ENCODE peak calls at places on chromosomes 3 and 15, in five cellular contexts. One of them, this sample, is unnamed.

GRCh38 chr3:126109860-126110235 is 25.9 kb upstream of the SLC41A3 start:
- DNase-seq in H9: no peak
- DNase-seq in Calu3: no peak
- DNase-seq in BJ: no peak
- DNase-seq in OCI-LY7: no peak
- DNase-seq in this sample: no peak

GRCh38 chr3:38084019-38084968 is 45.3 kb downstream of the DLEC1 start:
- DNase-seq in H9: no peak
- DNase-seq in OCI-LY7: peak
- DNase-seq in Calu3: peak
- DNase-seq in BJ: no peak
- DNase-seq in this sample: peak

GRCh38 chr3:30319713-30320112 is 286.7 kb upstream of the TGFBR2 start:
- DNase-seq in H9: peak
- DNase-seq in BJ: no peak
- DNase-seq in Calu3: peak
- DNase-seq in OCI-LY7: peak
- DNase-seq in this sample: peak

GRCh38 chr3:162641869-162642350 is 1145.3 kb downstream of the OTOL1 start:
- DNase-seq in H9: no peak
- DNase-seq in OCI-LY7: no peak
- DNase-seq in Calu3: no peak
- DNase-seq in BJ: no peak
- DNase-seq in this sample: no peak

GRCh38 chr3:127083778-127084355 is 101.0 kb downstream of the PLXNA1 start:
- DNase-seq in BJ: no peak
- DNase-seq in Calu3: no peak
- DNase-seq in H9: no peak
- DNase-seq in OCI-LY7: no peak
- DNase-seq in this sample: no peak

GRCh38 chr3:159911011-159911663 is 77.5 kb upstream of the IL12A start:
- DNase-seq in Calu3: peak
- DNase-seq in BJ: no peak
- DNase-seq in OCI-LY7: no peak
- DNase-seq in H9: no peak
- DNase-seq in this sample: no peak

GRCh38 chr3:37814547-37814946 is 47.1 kb upstream of the CTDSPL start:
- DNase-seq in BJ: no peak
- DNase-seq in OCI-LY7: peak
- DNase-seq in H9: no peak
- DNase-seq in Calu3: no peak
- DNase-seq in this sample: no peak

GRCh38 chr3:157856078-157856939 is 249.9 kb downstream of the SHOX2 start:
- DNase-seq in OCI-LY7: no peak
- DNase-seq in H9: no peak
- DNase-seq in Calu3: no peak
- DNase-seq in BJ: no peak
- DNase-seq in this sample: no peak

GRCh38 chr3:110624571-110624970 is 447.0 kb upstream of the NECTIN3 start:
- DNase-seq in BJ: no peak
- DNase-seq in OCI-LY7: no peak
- DNase-seq in H9: no peak
- DNase-seq in Calu3: no peak
- DNase-seq in this sample: no peak

GRCh38 chr3:127458698-127459097 is 131.8 kb downstream of the TPRA1 start:
- DNase-seq in OCI-LY7: peak
- DNase-seq in BJ: no peak
- DNase-seq in Calu3: peak
- DNase-seq in H9: peak
- DNase-seq in this sample: peak

GRCh38 chr3:133136114-133137041 is 98.2 kb downstream of the TMEM108 start:
- DNase-seq in H9: no peak
- DNase-seq in OCI-LY7: no peak
- DNase-seq in BJ: no peak
- DNase-seq in Calu3: no peak
- DNase-seq in this sample: no peak

GRCh38 chr15:32898991-32899613 is 181.3 kb downstream of the GREM1 start:
- DNase-seq in OCI-LY7: peak
- DNase-seq in Calu3: no peak
- DNase-seq in H9: peak
- DNase-seq in BJ: no peak
- DNase-seq in this sample: no peak

GRCh38 chr3:59106085-59106629 is 56.3 kb upstream of the CFAP20DC start:
- DNase-seq in BJ: no peak
- DNase-seq in OCI-LY7: no peak
- DNase-seq in Calu3: no peak
- DNase-seq in H9: no peak
- DNase-seq in this sample: no peak

DNA sequence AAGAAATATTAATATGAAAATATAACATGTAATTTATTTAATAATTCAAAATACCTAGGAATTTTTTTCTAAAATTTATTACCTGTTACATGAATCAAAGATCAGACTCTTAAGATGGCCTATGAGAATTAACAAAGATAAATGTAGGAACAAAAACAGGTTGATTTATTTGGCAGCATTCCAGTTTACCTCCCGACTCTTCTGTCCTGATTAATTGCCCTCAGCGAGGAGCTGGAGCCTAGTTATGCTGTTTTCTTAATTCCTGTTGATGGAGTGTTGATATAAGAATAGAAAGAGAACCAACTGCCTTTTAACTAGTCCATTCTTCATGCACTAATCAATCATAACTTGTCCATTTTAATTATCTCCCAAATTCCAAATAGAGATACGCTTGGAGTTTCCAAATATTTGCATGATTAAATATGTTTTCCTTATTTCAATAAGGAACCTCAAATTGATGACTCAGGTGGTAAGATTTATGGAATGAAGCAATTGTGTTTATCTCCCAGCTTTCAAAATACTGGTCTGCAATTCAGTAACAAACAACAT is 10.6 kb upstream of the CPB1 start:
- DNase-seq in H9: no peak
- DNase-seq in OCI-LY7: no peak
- DNase-seq in BJ: no peak
- DNase-seq in Calu3: no peak
- DNase-seq in this sample: no peak
- TF ChIP-seq CTCF in H9: no peak
- TF ChIP-seq CTCF in OCI-LY7: no peak
- TF ChIP-seq CTCF in BJ: no peak
- TF ChIP-seq CTCF in Calu3: no peak
- TF ChIP-seq CTCF in this sample: no peak

GRCh38 chr3:132033471-132033870 is 1.3 kb downstream of the CPNE4 start:
- DNase-seq in Calu3: no peak
- DNase-seq in H9: no peak
- DNase-seq in BJ: no peak
- DNase-seq in OCI-LY7: no peak
- DNase-seq in this sample: no peak

GRCh38 chr3:132038198-132038825 is 3.5 kb upstream of the CPNE4 start:
- DNase-seq in BJ: no peak
- DNase-seq in Calu3: no peak
- DNase-seq in H9: no peak
- DNase-seq in OCI-LY7: peak
- DNase-seq in this sample: no peak

GRCh38 chr3:132034097-132034485 is 723 bp downstream of the CPNE4 start:
- DNase-seq in H9: peak
- DNase-seq in BJ: no peak
- DNase-seq in Calu3: peak
- DNase-seq in OCI-LY7: no peak
- DNase-seq in this sample: peak

GRCh38 chr3:132032959-132033358 is 1.9 kb downstream of the CPNE4 start:
- DNase-seq in BJ: no peak
- DNase-seq in Calu3: no peak
- DNase-seq in OCI-LY7: no peak
- DNase-seq in H9: no peak
- DNase-seq in this sample: no peak

GRCh38 chr3:132034486-132035464 is at the start of gene CPNE4:
- DNase-seq in BJ: no peak
- DNase-seq in OCI-LY7: peak
- DNase-seq in Calu3: peak
- DNase-seq in H9: peak
- DNase-seq in this sample: peak
- TF ChIP-seq CTCF in BJ: peak
- TF ChIP-seq CTCF in OCI-LY7: peak
- TF ChIP-seq CTCF in Calu3: peak
- TF ChIP-seq CTCF in H9: peak
- TF ChIP-seq CTCF in this sample: peak

GRCh38 chr15:74620636-74621545 is 5.3 kb downstream of the CLK3 start:
- DNase-seq in Calu3: peak
- DNase-seq in BJ: no peak
- DNase-seq in H9: peak
- DNase-seq in OCI-LY7: peak
- DNase-seq in this sample: peak
- TF ChIP-seq CTCF in Calu3: peak
- TF ChIP-seq CTCF in BJ: peak
- TF ChIP-seq CTCF in H9: peak
- TF ChIP-seq CTCF in OCI-LY7: peak
- TF ChIP-seq CTCF in this sample: peak

DNA sequence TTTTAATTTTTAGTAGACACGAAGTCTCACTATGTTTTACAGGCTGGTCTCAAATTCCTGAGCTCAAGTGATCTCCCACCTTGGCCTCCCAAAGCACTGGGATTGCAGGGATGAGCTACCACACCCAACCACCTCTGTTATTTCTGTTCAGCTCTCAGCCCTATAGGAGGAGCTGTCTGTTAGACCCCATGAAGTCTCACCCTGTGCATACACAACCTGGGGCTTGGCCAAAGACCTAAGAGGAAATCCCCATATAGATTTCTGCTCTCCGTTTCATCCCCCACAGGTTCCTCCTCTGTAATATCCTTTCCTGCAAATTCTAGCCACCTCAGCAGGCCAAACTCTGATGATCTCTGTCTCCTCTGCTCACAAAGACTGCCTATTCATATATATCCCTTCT is 56.6 kb upstream of the CTDSPL2 start:
- DNase-seq in BJ: no peak
- DNase-seq in Calu3: no peak
- DNase-seq in OCI-LY7: no peak
- DNase-seq in H9: no peak
- DNase-seq in this sample: no peak
- TF ChIP-seq CTCF in BJ: no peak
- TF ChIP-seq CTCF in Calu3: no peak
- TF ChIP-seq CTCF in OCI-LY7: peak
- TF ChIP-seq CTCF in H9: peak
- TF ChIP-seq CTCF in this sample: no peak